ENCODE peak calls at places on chromosomes 12 and 14, in six cellular contexts. N is heart left ventricle, B is occipital lobe, K is ACHN, O is stromal cell of bone marrow, A is T-helper 2 cell. C is an unnamed sample.

GRCh38 chr14:52267501-52268190 is at the start of gene PTGDR:
- DNase-seq in B (no peak), K (no peak), N (peak), A (no peak), O (no peak), C (no peak)

GRCh38 chr14:27553820-27554219 is 956.0 kb upstream of the NOVA1 start:
- DNase-seq in O (no peak), K (peak), A (no peak), B (no peak), N (no peak), C (no peak)

GRCh38 chr12:71158361-71158882 is 623 bp upstream of the TSPAN8 start:
- DNase-seq in O (no peak), B (no peak), K (no peak), N (no peak), A (no peak), C (no peak)

GRCh38 chr12:12562016-12562483 is 613 bp downstream of the DUSP16 start:
- DNase-seq in O (no peak), A (peak), K (peak), N (no peak), B (peak), C (no peak)

GRCh38 chr14:90382491-90383125 is 14.2 kb upstream of the CALM1 start:
- DNase-seq in A (peak), K (peak), N (peak), O (peak), B (peak), C (no peak)

GRCh38 chr12:63151898-63152700 is 1.1 kb upstream of the AVPR1A start:
- DNase-seq in N (no peak), B (peak), A (no peak), K (peak), O (peak), C (no peak)

GRCh38 chr14:82385043-82385442 is 851.4 kb upstream of the SEL1L start:
- DNase-seq in B (no peak), N (no peak), O (no peak), A (no peak), K (no peak), C (no peak)

GRCh38 chr12:104182144-104182543 is 33.4 kb upstream of the TXNRD1 start:
- DNase-seq in B (no peak), A (no peak), O (peak), K (no peak), N (peak), C (no peak)

GRCh38 chr12:88553941-88554658 is 26.2 kb downstream of the KITLG start:
- DNase-seq in N (no peak), A (no peak), B (no peak), O (peak), K (no peak), C (peak)

GRCh38 chr12:49924847-49925246 is 21.1 kb upstream of the FAIM2 start:
- DNase-seq in O (no peak), A (no peak), K (no peak), B (no peak), N (no peak), C (no peak)

GRCh38 chr12:57896437-57897201 is 44.7 kb upstream of the ATP23 start:
- DNase-seq in K (peak), O (peak), N (peak), B (peak), A (no peak), C (no peak)

GRCh38 chr12:6691473-6691872 is 2.3 kb upstream of the ZNF384 start:
- DNase-seq in O (peak), N (no peak), K (no peak), B (no peak), A (no peak), C (no peak)

GRCh38 chr14:85619866-85620265 is 89.9 kb downstream of the FLRT2 start:
- DNase-seq in N (no peak), K (no peak), A (no peak), O (no peak), B (no peak), C (no peak)

C was measured in epithelial cell of proximal tubule.